ENCODE peak calls at places on chromosomes 5 and 9, in five cellular contexts. W, C, R, S and O are unnamed samples.

GRCh38 chr5:172193872-172194271 is at the start of gene EFCAB9:
- DNase-seq in C (no peak), W (no peak), R (no peak), S (no peak), O (no peak)

GRCh38 chr9:70013598-70014196 is 30.0 kb upstream of the MAMDC2 start:
- DNase-seq in R (no peak), W (no peak), S (peak), C (no peak), O (no peak)

GRCh38 chr5:32278403-32278802 is 34.3 kb downstream of the MTMR12 start:
- DNase-seq in S (peak), W (no peak), R (no peak), C (no peak), O (no peak)

GRCh38 chr5:32960340-32961065 is 249.4 kb downstream of the NPR3 start:
- DNase-seq in S (peak), R (no peak), C (peak), W (no peak), O (no peak)

GRCh38 chr5:28548856-28549255 is 1510.5 kb upstream of the CDH9 start:
- DNase-seq in R (no peak), S (no peak), C (no peak), W (no peak), O (no peak)

GRCh38 chr5:14298126-14298847 is 155.1 kb downstream of the TRIO start:
- DNase-seq in C (no peak), R (no peak), W (no peak), S (peak), O (no peak)

GRCh38 chr5:77066191-77066590 is 20.9 kb downstream of the ZBED3 start:
- DNase-seq in C (no peak), W (no peak), S (no peak), R (no peak), O (no peak)

GRCh38 chr5:169746147-169746694 is 109.1 kb downstream of the DOCK2 start:
- DNase-seq in R (no peak), C (peak), S (no peak), W (no peak), O (no peak)

GRCh38 chr9:106632621-106633020 is 230.3 kb upstream of the ZNF462 start:
- DNase-seq in C (peak), R (no peak), W (no peak), S (no peak), O (peak)

GRCh38 chr5:61919920-61920319 is 386.1 kb upstream of the KIF2A start:
- DNase-seq in W (no peak), S (no peak), R (no peak), C (no peak), O (no peak)

GRCh38 chr5:116482394-116482793 is 92.2 kb downstream of the SEMA6A start:
- DNase-seq in R (no peak), S (peak), W (no peak), C (no peak), O (no peak)

GRCh38 chr5:103057208-103058130 is 62.5 kb downstream of the GIN1 start:
- DNase-seq in W (no peak), R (no peak), C (peak), S (peak), O (peak)

GRCh38 chr5:68839019-68839552 is 254.7 kb upstream of the SLC30A5 start:
- DNase-seq in C (no peak), R (no peak), W (no peak), S (no peak), O (peak)

GRCh38 chr9:125959980-125960619 is 212.9 kb downstream of the PBX3 start:
- DNase-seq in R (no peak), W (no peak), C (no peak), S (no peak), O (no peak)

GRCh38 chr9:132572921-132573320 is 9.5 kb upstream of the BARHL1 start:
- DNase-seq in S (no peak), W (peak), C (peak), R (no peak), O (peak)

GRCh38 chr5:1737790-1738405 is 61.7 kb downstream of the MRPL36 start:
- DNase-seq in S (peak), W (peak), R (no peak), C (peak), O (peak)

GRCh38 chr9:107176701-107177100 is 106.4 kb upstream of the RAD23B start:
- DNase-seq in S (peak), C (peak), R (no peak), W (no peak), O (no peak)

GRCh38 chr9:130180516-130180915 is 8.3 kb downstream of the NCS1 start:
- DNase-seq in C (no peak), R (no peak), S (no peak), W (no peak), O (no peak)

GRCh38 chr9:84697494-84698114 is 28.1 kb downstream of the NTRK2 start:
- DNase-seq in S (peak), W (peak), C (peak), R (peak), O (peak)

GRCh38 chr9:16352791-16353401 is 517.6 kb downstream of the BNC2 start:
- DNase-seq in R (no peak), W (no peak), S (peak), C (no peak), O (peak)

GRCh38 chr5:130836729-130837660 is 328.1 kb downstream of the HINT1 start:
- DNase-seq in R (no peak), S (no peak), W (no peak), C (no peak), O (no peak)

GRCh38 chr5:31066655-31067328 is 126.7 kb upstream of the CDH6 start:
- DNase-seq in R (no peak), W (no peak), C (no peak), S (peak), O (no peak)

GRCh38 chr5:140795259-140795641 is 598 bp downstream of the PCDHA2 start:
- DNase-seq in W (peak), S (no peak), R (no peak), C (peak), O (no peak)

GRCh38 chr9:109504689-109505088 is 6.6 kb upstream of the PTPN3 start:
- DNase-seq in W (no peak), S (no peak), R (no peak), C (no peak), O (no peak)

GRCh38 chr9:97737429-97737828 is 40.3 kb upstream of the XPA start:
- DNase-seq in R (no peak), W (peak), C (peak), S (no peak), O (no peak)

GRCh38 chr5:142492781-142493281 is 168.0 kb upstream of the SPRY4 start:
- DNase-seq in R (no peak), S (peak), C (no peak), W (no peak), O (no peak)

GRCh38 chr5:39117401-39117800 is 43.2 kb upstream of the RICTOR start:
- DNase-seq in C (no peak), R (no peak), S (peak), W (no peak), O (no peak)

GRCh38 chr5:134345996-134346395 is 21.0 kb downstream of the CDKL3 start:
- DNase-seq in C (peak), S (no peak), R (no peak), W (peak), O (peak)

GRCh38 chr5:6572086-6572824 is 60.6 kb downstream of the NSUN2 start:
- DNase-seq in S (no peak), W (no peak), C (no peak), R (no peak), O (no peak)

GRCh38 chr5:99058466-99058865 is 129.7 kb upstream of the CHD1 start:
- DNase-seq in S (peak), R (no peak), C (no peak), W (no peak), O (peak)

GRCh38 chr5:94618029-94618492 is 343 bp downstream of the KIAA0825 start:
- DNase-seq in R (no peak), S (peak), C (peak), W (peak), O (peak)

GRCh38 chr9:21334603-21334968 is 618 bp downstream of the KLHL9 start:
- DNase-seq in R (peak), W (no peak), S (peak), C (no peak), O (no peak)
- H3K23ac ChIP-seq in R (no peak), W (no peak), S (peak), C (no peak), O (no peak)

GRCh38 chr5:166354277-166354676 is 1937.2 kb upstream of the WWC1 start:
- DNase-seq in W (no peak), S (peak), C (no peak), R (no peak), O (no peak)

GRCh38 chr5:166363071-166363470 is 1928.4 kb upstream of the WWC1 start:
- DNase-seq in S (no peak), R (no peak), W (no peak), C (no peak), O (no peak)

GRCh38 chr5:166356096-166356495 is 1935.3 kb upstream of the WWC1 start:
- DNase-seq in C (no peak), R (no peak), S (no peak), W (no peak), O (peak)

DNA sequence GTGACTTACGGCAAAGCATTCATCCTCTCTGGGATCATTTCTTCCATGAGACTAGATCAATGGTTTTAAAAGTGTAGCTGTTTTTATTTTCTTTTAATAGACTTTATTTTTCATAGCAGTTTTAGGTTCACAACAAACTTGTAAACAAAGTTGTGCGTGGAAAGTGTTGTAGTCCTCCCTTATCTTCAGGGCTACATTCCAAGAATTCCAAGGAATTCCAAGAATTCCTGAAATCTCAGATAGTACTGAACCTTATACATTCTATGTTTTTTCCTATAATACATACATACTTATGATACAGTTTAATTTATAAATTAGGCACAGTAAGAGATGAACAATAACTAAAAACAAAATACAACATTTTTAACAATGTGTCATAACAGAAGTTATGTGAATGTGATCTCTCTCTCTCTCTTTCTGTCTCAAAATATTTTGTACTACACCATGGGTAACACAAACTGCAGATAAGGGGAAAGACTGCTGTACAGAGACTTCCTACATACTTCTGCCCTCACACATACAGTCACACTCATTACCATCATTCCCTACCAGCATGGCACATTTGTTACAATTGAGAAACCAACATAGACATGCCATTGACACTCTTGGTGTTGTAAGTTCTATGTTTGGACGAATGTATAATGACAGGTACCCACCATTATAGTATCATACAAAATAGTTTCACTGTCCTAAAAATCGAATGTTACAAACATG is 1933.2 kb upstream of the WWC1 start:
- DNase-seq in W (no peak), R (no peak), C (peak), S (no peak), O (peak)
- H4K8ac ChIP-seq in W (no peak), R (no peak), C (no peak), S (no peak), O (no peak)

GRCh38 chr9:133844876-133845658 is 106.9 kb upstream of the SARDH start:
- DNase-seq in W (no peak), C (no peak), S (peak), R (no peak), O (no peak)
- H2BK120ac ChIP-seq in W (no peak), C (no peak), S (peak), R (no peak), O (no peak)

GRCh38 chr9:85940275-85940831 is 593 bp upstream of the NAA35 start:
- DNase-seq in C (no peak), R (no peak), W (no peak), S (no peak), O (peak)

GRCh38 chr9:85941966-85942912 is 1.3 kb downstream of the NAA35 start:
- DNase-seq in S (no peak), C (no peak), R (no peak), W (no peak), O (no peak)

GRCh38 chr9:85940832-85941616 is at the start of gene NAA35:
- DNase-seq in C (peak), R (peak), S (peak), W (peak), O (peak)

GRCh38 chr9:85942913-85943729 is 2.2 kb downstream of the NAA35 start:
- DNase-seq in W (no peak), C (peak), S (no peak), R (no peak), O (no peak)

GRCh38 chr9:85941617-85941930 is 628 bp downstream of the NAA35 start:
- DNase-seq in R (peak), C (no peak), W (no peak), S (no peak), O (no peak)
- H3K23ac ChIP-seq in R (peak), C (peak), W (no peak), S (peak), O (no peak)

GRCh38 chr5:155408465-155408864 is 394.9 kb downstream of the KIF4B start:
- DNase-seq in C (no peak), W (no peak), S (no peak), R (no peak), O (no peak)

GRCh38 chr5:155406815-155407214 is 393.3 kb downstream of the KIF4B start:
- DNase-seq in S (no peak), C (no peak), W (no peak), R (no peak), O (no peak)

DNA sequence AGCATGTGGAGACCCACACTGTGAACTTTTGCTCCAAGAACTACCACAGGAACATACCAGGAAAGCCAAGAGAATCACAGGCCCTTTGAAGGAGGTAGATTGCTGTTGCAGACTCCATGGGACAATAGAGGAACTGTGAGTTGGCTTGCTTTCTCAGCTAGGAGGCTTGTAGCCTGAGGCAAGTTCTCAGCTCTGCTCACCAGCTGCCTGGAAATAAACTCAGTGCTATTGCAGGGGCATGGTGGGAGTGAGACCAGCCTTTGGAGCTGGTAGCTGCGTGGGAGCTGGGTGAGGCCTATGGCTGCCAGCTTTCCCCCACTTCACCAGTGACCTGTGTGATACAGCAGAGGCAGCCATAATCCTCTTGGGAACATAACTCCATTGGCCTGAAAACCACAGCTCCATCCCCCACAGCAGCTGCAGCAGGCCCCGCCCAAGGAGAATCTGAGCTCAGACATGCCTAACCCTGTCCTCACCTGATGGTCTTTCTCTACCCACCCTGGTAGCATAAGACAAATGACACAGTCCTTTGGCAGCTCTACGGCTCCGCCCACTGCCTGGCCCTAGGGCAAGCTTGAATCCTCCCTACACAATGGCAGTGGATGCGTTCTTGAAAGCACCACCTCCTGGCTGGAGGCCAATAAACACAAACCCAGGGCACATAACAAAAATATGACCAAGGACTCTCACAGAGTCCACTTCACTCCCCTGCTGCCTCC is 389.5 kb downstream of the KIF4B start:
- DNase-seq in C (peak), R (no peak), W (no peak), S (no peak), O (no peak)
- H4K8ac ChIP-seq in C (no peak), R (no peak), W (no peak), S (no peak), O (no peak)

DNA sequence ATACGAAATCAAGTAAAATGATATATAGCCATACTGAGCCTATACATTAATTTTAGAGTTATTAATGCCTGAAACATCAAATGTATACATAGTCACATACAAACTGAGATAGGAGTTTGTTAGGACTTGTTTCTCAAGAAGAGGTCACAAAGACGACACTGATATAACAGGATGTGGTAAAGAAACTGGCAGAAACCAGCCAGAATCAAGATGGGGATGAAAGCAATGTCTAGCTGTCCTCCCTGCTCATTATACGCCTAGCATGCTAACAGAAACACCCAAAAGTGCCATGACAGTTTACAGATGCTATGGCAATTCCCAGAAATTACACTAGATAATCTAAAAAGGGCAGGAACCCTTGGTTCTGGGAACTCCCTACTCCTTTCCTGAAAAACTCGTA is 11.0 kb upstream of the MRPS30 start:
- DNase-seq in C (no peak), S (no peak), R (no peak), W (no peak), O (no peak)
- H2BK120ac ChIP-seq in C (no peak), S (no peak), R (no peak), W (no peak), O (no peak)

DNA sequence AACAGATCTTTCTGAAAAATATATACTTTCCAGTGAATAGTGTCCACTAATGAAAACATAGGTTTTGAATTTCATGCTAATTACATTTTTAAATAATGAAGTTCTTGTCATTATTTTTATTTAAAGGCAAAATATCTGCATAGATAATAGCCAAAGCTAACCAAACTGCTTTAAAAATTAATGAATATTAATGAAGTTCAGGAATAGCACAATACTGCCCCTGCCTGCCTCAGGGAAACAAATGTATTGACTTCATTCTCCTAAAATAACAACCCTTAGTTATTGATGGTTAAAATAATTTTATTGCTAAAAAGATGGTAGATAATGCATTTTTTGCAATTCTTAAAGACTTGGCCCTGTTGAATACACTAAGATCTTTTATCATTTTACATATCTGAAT is 103.6 kb upstream of the SSBP2 start:
- DNase-seq in R (no peak), S (no peak), C (no peak), W (no peak), O (no peak)
- H3K23ac ChIP-seq in R (no peak), S (no peak), C (no peak), W (no peak), O (no peak)

GRCh38 chr5:136014976-136015375 is 13.8 kb upstream of the TGFBI start:
- DNase-seq in S (no peak), W (no peak), R (no peak), C (no peak), O (no peak)

GRCh38 chr5:136020001-136020382 is 8.8 kb upstream of the TGFBI start:
- DNase-seq in W (no peak), R (no peak), C (no peak), S (no peak), O (no peak)

GRCh38 chr5:136015966-136016365 is 12.8 kb upstream of the TGFBI start:
- DNase-seq in R (no peak), C (no peak), S (no peak), W (no peak), O (no peak)

GRCh38 chr5:136018814-136019777 is 9.7 kb upstream of the TGFBI start:
- DNase-seq in C (no peak), R (no peak), W (no peak), S (peak), O (no peak)

GRCh38 chr5:136016945-136017530 is 11.8 kb upstream of the TGFBI start:
- DNase-seq in R (no peak), S (peak), W (no peak), C (no peak), O (no peak)
- H4K8ac ChIP-seq in R (no peak), S (peak), W (no peak), C (no peak), O (peak)

GRCh38 chr9:137221095-137221374 is 1.0 kb downstream of the RNF208 start:
- DNase-seq in R (no peak), S (no peak), W (no peak), C (no peak), O (no peak)

GRCh38 chr9:137223078-137224040 is 1.3 kb upstream of the RNF208 start:
- DNase-seq in W (peak), C (peak), S (peak), R (peak), O (peak)

GRCh38 chr9:137221477-137222111 is 446 bp downstream of the RNF208 start:
- DNase-seq in R (no peak), S (no peak), C (peak), W (peak), O (no peak)

GRCh38 chr9:137220317-137221094 is 1.5 kb downstream of the RNF208 start:
- DNase-seq in S (no peak), C (no peak), W (no peak), R (no peak), O (no peak)

GRCh38 chr9:137222190-137223077 is at the start of gene RNF208:
- DNase-seq in R (no peak), S (no peak), W (peak), C (no peak), O (no peak)
- H2BK120ac ChIP-seq in R (peak), S (no peak), W (no peak), C (no peak), O (no peak)